ENCODE peak calls at places on chromosomes 1 and 21, in ten cellular contexts. D, B, F, J, Y, V, X, K, M and Q are unnamed samples. For H3K36me3, the result is how much of the 10 kb centered on the place peaks cover.

GRCh38 chr21:17343055-17343454 is 169.8 kb upstream of the CXADR start:
- DNase-seq in V (no peak), M (no peak), D (no peak), X (no peak), B (no peak), Y (peak), J (no peak), F (no peak), K (peak), Q (no peak)

GRCh38 chr1:21251773-21252471 is 38.3 kb downstream of the ECE1 start:
- DNase-seq in K (no peak), J (no peak), M (no peak), D (no peak), Y (peak), V (peak), X (peak), F (no peak), B (no peak), Q (no peak)

GRCh38 chr1:33009561-33009960 is 27.1 kb downstream of the AK2 start:
- DNase-seq in K (no peak), M (no peak), F (no peak), D (no peak), B (no peak), Y (no peak), V (peak), X (no peak), J (no peak), Q (no peak)

GRCh38 chr1:208929575-208929974 is 653.9 kb upstream of the CAMK1G start:
- DNase-seq in B (no peak), F (no peak), J (no peak), D (no peak), K (no peak), V (no peak), X (no peak), Y (no peak), M (no peak), Q (no peak)

GRCh38 chr1:119279441-119280415 is 88.9 kb upstream of the HAO2 start:
- DNase-seq in K (no peak), Y (peak), D (no peak), F (no peak), X (no peak), V (no peak), M (no peak), J (no peak), B (no peak), Q (no peak)

GRCh38 chr1:8681317-8681650 is 136.2 kb downstream of the RERE start:
- DNase-seq in X (no peak), B (no peak), Y (no peak), F (no peak), M (no peak), D (no peak), K (peak), V (no peak), J (no peak), Q (no peak)

GRCh38 chr1:187931781-187932180 is 1103.0 kb downstream of the PLA2G4A start:
- DNase-seq in X (no peak), B (no peak), J (no peak), D (no peak), F (no peak), K (no peak), M (no peak), Y (no peak), V (no peak), Q (no peak)

GRCh38 chr1:51170342-51170741 is 65.7 kb upstream of the RNF11 start:
- DNase-seq in F (no peak), X (no peak), Y (peak), J (no peak), M (no peak), V (no peak), B (no peak), K (no peak), D (no peak), Q (no peak)

GRCh38 chr1:156532374-156532773 is 31.8 kb upstream of the MEF2D start:
- DNase-seq in D (no peak), Y (no peak), X (no peak), J (no peak), F (no peak), B (no peak), M (no peak), K (no peak), V (no peak), Q (no peak)

GRCh38 chr1:23101891-23102688 is 66.6 kb downstream of the LUZP1 start:
- DNase-seq in J (no peak), K (no peak), D (no peak), X (no peak), Y (no peak), M (no peak), B (no peak), V (no peak), F (no peak), Q (no peak)

GRCh38 chr1:222466150-222466865 is 81.6 kb downstream of the HHIPL2 start:
- DNase-seq in F (no peak), Y (no peak), B (no peak), J (no peak), V (no peak), D (no peak), K (no peak), M (no peak), X (no peak), Q (no peak)

GRCh38 chr1:21184266-21184665 is 7.6 kb upstream of the EIF4G3 start:
- DNase-seq in V (no peak), X (no peak), F (peak), M (no peak), B (no peak), Y (no peak), D (no peak), K (peak), J (no peak), Q (no peak)

GRCh38 chr1:214551052-214551435 is 358 bp downstream of the PTPN14 start:
- DNase-seq in J (peak), K (no peak), X (peak), B (peak), F (no peak), V (peak), M (peak), Y (no peak), D (peak), Q (peak)

GRCh38 chr1:95133687-95134086 is 16.5 kb downstream of the TLCD4 start:
- DNase-seq in J (no peak), B (no peak), M (no peak), K (no peak), D (no peak), V (no peak), X (no peak), F (no peak), Y (no peak), Q (no peak)

GRCh38 chr1:116066868-116067563 is 44.2 kb upstream of the MAB21L3 start:
- DNase-seq in V (no peak), F (no peak), X (peak), B (no peak), M (no peak), Y (peak), J (no peak), D (no peak), K (no peak), Q (no peak)

GRCh38 chr1:213572939-213573647 is 414.7 kb upstream of the PROX1 start:
- DNase-seq in X (no peak), J (no peak), V (no peak), M (no peak), B (no peak), F (no peak), Y (no peak), K (no peak), D (no peak), Q (no peak)

GRCh38 chr1:157085416-157085815 is 14.2 kb downstream of the ETV3L start:
- DNase-seq in M (no peak), D (no peak), V (no peak), K (no peak), B (no peak), Y (no peak), X (no peak), J (no peak), F (no peak), Q (no peak)

GRCh38 chr1:87048237-87048636 is 133.8 kb downstream of the HS2ST1 start:
- DNase-seq in F (no peak), K (no peak), V (no peak), B (no peak), D (no peak), X (no peak), Y (no peak), J (no peak), M (no peak), Q (no peak)

GRCh38 chr21:42047821-42048613 is 23.1 kb upstream of the UMODL1 start:
- DNase-seq in D (no peak), M (peak), Y (peak), K (peak), X (peak), J (no peak), F (no peak), B (peak), V (peak), Q (no peak)

GRCh38 chr21:39083377-39084008 is 99.8 kb downstream of the PSMG1 start:
- DNase-seq in B (peak), X (peak), Y (no peak), J (no peak), V (no peak), K (no peak), F (peak), M (no peak), D (no peak), Q (no peak)

GRCh38 chr1:217313096-217313495 is 317.8 kb downstream of the GPATCH2 start:
- DNase-seq in Y (no peak), D (no peak), M (no peak), J (no peak), K (no peak), X (no peak), B (no peak), F (no peak), V (no peak), Q (no peak)

GRCh38 chr21:46620846-46621245 is 14.6 kb upstream of the PRMT2 start:
- DNase-seq in V (no peak), B (no peak), D (no peak), J (no peak), K (no peak), Y (no peak), X (no peak), F (no peak), M (no peak), Q (no peak)

GRCh38 chr1:48246727-48247126 is 24.2 kb downstream of the SLC5A9 start:
- DNase-seq in Y (no peak), K (no peak), B (peak), D (no peak), J (peak), V (no peak), X (no peak), M (peak), F (no peak), Q (peak)

GRCh38 chr1:179205284-179205683 is 24.2 kb downstream of the ABL2 start:
- DNase-seq in X (no peak), K (no peak), M (no peak), D (no peak), J (no peak), Y (no peak), B (no peak), V (no peak), F (no peak), Q (no peak)

GRCh38 chr21:32537569-32537881 is 47.8 kb downstream of the TCP10L start:
- DNase-seq in M (no peak), V (no peak), K (peak), F (no peak), J (no peak), Y (no peak), B (no peak), D (no peak), X (no peak), Q (no peak)

GRCh38 chr1:151720974-151721787 is at the start of gene RIIAD1:
- DNase-seq in V (peak), D (no peak), B (peak), Y (no peak), M (peak), K (peak), F (peak), X (peak), J (peak), Q (peak)

GRCh38 chr21:24418671-24419070 is 1188.6 kb downstream of the MRPL39 start:
- DNase-seq in J (no peak), V (no peak), X (no peak), Y (no peak), F (no peak), D (no peak), M (no peak), K (no peak), B (no peak), Q (no peak)

GRCh38 chr1:24955161-24955560 is 25.1 kb upstream of the RUNX3 start:
- DNase-seq in V (no peak), X (no peak), F (no peak), K (no peak), J (no peak), B (no peak), Y (peak), D (no peak), M (no peak), Q (no peak)

GRCh38 chr1:27568247-27569087 is 35.5 kb downstream of the AHDC1 start:
- DNase-seq in J (peak), M (peak), Y (no peak), F (peak), K (peak), D (peak), B (peak), X (peak), V (peak), Q (peak)

GRCh38 chr21:46605759-46606426 is 1.0 kb upstream of the S100B start:
- DNase-seq in J (peak), K (no peak), B (peak), M (no peak), Y (no peak), V (no peak), D (no peak), F (peak), X (no peak), Q (peak)

GRCh38 chr1:51990478-51990965 is at the start of gene RAB3B:
- DNase-seq in M (peak), K (peak), X (no peak), Y (peak), B (peak), D (peak), F (peak), V (peak), J (peak), Q (peak)

GRCh38 chr1:183783896-183784637 is 20.9 kb upstream of the RGL1 start:
- DNase-seq in F (no peak), D (no peak), K (no peak), V (no peak), M (peak), J (peak), Y (peak), X (peak), B (no peak), Q (peak)

GRCh38 chr1:43980255-43981134 is 1.5 kb downstream of the B4GALT2 start:
- DNase-seq in B (no peak), X (no peak), Y (no peak), M (peak), K (no peak), J (no peak), F (no peak), D (no peak), V (no peak), Q (no peak)

GRCh38 chr1:85583355-85584263 is 3.0 kb downstream of the CCN1 start:
- DNase-seq in D (peak), M (no peak), K (no peak), X (no peak), F (no peak), B (no peak), Y (no peak), V (no peak), J (no peak), Q (no peak)
- H3K4me3 ChIP-seq in D (no peak), M (peak), K (no peak), X (peak), F (no peak), B (no peak), Y (peak), V (peak), J (peak), Q (peak)

GRCh38 chr1:82284213-82284612 is 483.5 kb downstream of the ADGRL2 start:
- DNase-seq in J (no peak), V (no peak), B (no peak), X (no peak), M (no peak), D (no peak), Y (no peak), F (no peak), K (no peak), Q (no peak)
- TF ChIP-seq CTCF in J (no peak), V (no peak), B (no peak), X (no peak), M (no peak), D (no peak), Y (no peak), F (no peak), K (no peak), Q (no peak)

DNA sequence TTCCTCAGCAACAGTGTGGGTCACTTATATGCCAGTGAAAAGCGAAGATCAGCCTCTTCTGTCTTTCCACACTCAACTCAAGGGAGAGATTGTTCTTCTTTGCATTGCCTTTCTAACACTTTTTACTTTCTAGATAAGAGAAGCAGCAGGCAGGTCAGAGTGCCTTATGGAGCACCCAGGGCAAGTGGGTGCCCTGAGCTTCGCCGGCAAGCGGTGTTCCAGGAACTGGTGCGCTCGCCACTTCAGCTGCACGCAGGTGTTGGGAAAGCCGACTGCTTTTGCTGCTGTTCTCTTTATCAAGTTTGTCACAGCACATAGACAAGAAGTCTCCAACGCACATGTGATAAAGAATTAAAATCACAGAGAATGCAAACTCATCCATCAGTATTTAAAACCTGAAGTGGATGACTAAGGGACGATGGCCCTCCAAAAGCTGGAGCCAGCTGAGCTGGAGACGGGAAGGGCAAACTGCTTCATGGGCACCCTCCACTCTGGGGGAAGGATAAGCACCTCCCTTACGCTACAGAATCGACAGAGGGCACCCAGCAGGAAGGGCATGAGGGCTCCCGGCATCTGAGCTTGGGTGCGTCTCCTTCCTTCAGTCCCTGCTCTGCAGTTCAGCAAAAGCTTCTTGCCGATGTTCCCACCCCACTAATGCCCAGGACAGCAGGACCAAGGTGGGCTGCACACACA is 20.7 kb downstream of the UBE2G2 start:
- DNase-seq in F (no peak), M (no peak), K (no peak), D (no peak), V (no peak), J (no peak), Y (no peak), X (no peak), B (no peak), Q (no peak)
- H3K36me3 ChIP-seq in F (under half), M (under half), K (under half), D (under half), V (under half), J (under half), Y (under half), X (under half), B (under half), Q (under half)

GRCh38 chr1:159171254-159171687 is at the start of gene CADM3:
- DNase-seq in F (no peak), J (peak), K (no peak), B (peak), M (peak), Y (no peak), D (peak), X (no peak), V (no peak), Q (no peak)
- H3K4me3 ChIP-seq in F (peak), J (peak), K (no peak), B (no peak), M (no peak), Y (no peak), D (peak), X (peak), V (peak), Q (peak)